ENCODE peak calls at places on chromosome 1, in six cellular contexts. Z is GM06990, S is heart left ventricle, K is cardiac muscle cell, Y is uterus, V is ovary. X is an unnamed sample. For H3K27me3, the result is how much of the 10 kb centered on the place peaks cover.

GRCh38 chr1:57719274-57719673 is 295.4 kb upstream of the DAB1 start:
- DNase-seq in S (no peak), Z (no peak), K (no peak), V (no peak), Y (no peak), X (no peak)

GRCh38 chr1:54117815-54118563 is 34.8 kb downstream of the CDCP2 start:
- DNase-seq in S (no peak), Y (no peak), Z (no peak), K (no peak), V (no peak), X (peak)

GRCh38 chr1:220093361-220094015 is 444 bp upstream of the IARS2 start:
- DNase-seq in Y (peak), Z (no peak), S (no peak), V (no peak), K (peak), X (no peak)

GRCh38 chr1:24289937-24290595 is 29.1 kb upstream of the GRHL3 start:
- DNase-seq in S (peak), K (peak), Z (no peak), Y (peak), V (peak), X (no peak)

GRCh38 chr1:220734571-220735326 is 13.4 kb upstream of the MTARC2 start:
- DNase-seq in K (peak), Z (no peak), V (no peak), S (no peak), Y (no peak), X (peak)

GRCh38 chr1:2859881-2860430 is 58.5 kb upstream of the TTC34 start:
- DNase-seq in S (no peak), V (no peak), K (no peak), Z (no peak), Y (no peak), X (no peak)

GRCh38 chr1:27402349-27402754 is 9.9 kb downstream of the GPR3 start:
- DNase-seq in V (peak), K (peak), Z (no peak), S (peak), Y (peak), X (no peak)

GRCh38 chr1:76238094-76238551 is 163.6 kb downstream of the ST6GALNAC3 start:
- DNase-seq in V (no peak), Z (no peak), S (no peak), Y (no peak), K (no peak), X (no peak)

GRCh38 chr1:202069670-202070069 is 53.0 kb upstream of the GPR37L1 start:
- DNase-seq in V (no peak), S (no peak), Y (no peak), Z (no peak), K (no peak), X (no peak)

DNA sequence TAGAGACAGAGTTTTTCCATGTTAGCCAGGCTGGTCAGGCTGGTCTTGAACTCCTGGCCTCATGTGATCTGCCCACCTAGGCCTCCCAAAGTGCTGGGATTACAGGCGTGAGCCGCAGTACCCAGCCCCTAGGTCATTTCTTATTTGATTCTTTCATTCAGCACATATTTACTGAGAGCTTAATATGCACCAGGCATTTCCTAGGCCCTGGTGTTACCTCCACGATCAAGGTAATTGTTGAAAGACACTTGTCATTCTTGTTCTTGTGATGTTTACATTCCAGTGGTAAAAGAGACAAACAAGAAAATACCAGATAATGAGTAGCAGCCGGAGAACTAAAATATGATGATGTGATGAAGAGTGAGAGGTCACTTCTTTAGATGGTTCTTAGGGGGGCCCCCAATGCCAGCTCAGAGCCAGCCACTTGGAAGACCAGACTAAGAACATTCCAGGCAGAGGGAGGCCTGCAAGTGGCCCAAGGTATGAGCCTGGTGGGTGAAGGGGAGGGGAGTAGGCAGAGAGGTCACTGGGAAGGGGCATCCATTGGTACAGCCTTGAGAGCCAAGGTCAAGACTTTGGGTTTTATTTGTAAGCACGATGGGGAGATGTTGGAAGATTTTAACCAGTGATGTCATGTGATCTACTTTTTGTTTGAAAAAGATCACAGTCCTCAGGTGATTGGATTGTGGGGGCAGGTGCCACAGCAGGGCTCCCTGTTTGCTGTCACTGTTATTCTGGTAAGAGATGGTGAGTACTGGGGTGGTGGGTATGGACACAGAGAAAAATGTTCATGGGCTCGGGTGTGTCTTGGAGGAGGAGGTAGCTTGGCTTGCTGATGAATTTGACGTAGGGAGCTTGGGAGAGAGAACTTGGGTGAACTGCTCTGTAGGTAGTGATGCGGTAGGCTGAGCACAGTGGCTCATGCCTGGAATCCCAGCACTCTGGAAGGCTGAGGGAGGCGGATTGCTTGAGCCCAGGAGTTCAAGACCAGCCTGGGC is 18.7 kb downstream of the UBE2Q1 start:
- DNase-seq in V (no peak), Z (no peak), S (no peak), K (no peak), Y (no peak), X (no peak)
- H3K27me3 ChIP-seq in V (under half), Z (under half), S (under half), K (under half), Y (under half), X (under half)

GRCh38 chr1:196910208-196910607 is 22.4 kb downstream of the CFHR4 start:
- DNase-seq in Y (no peak), Z (no peak), K (no peak), V (no peak), S (no peak), X (no peak)
- TF ChIP-seq CTCF in Y (no peak), Z (no peak), K (no peak), V (no peak), S (no peak), X (peak)

GRCh38 chr1:101278238-101278637 is 41.4 kb downstream of the S1PR1 start:
- DNase-seq in K (no peak), Y (no peak), V (no peak), Z (no peak), S (no peak), X (no peak)

GRCh38 chr1:101278845-101279244 is 42.0 kb downstream of the S1PR1 start:
- DNase-seq in K (no peak), S (no peak), Y (no peak), V (no peak), Z (no peak), X (no peak)

GRCh38 chr1:101282314-101283087 is 45.7 kb downstream of the S1PR1 start:
- DNase-seq in K (peak), Z (no peak), V (no peak), Y (no peak), S (no peak), X (no peak)

GRCh38 chr1:101280942-101281654 is 44.3 kb downstream of the S1PR1 start:
- DNase-seq in S (no peak), K (no peak), Z (no peak), Y (no peak), V (no peak), X (no peak)

DNA sequence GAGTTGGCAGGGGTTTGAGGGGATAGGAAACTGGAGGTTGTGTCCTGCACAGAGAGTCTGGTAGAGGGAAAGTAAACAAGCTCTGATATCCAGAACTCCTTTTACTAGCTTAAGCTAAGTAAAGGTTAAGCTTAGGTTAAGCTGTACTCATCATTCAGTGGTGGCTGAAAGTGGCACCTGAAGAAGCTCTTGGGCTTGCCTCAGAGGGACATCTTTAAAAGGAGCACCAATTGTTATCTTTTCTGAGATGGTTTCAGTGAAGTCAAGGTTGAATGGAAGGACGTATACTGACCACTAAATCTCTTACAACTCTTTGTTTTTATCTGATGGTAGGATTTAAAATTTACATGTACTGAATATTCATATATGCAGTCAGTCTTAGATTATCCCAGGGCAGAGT is 43.2 kb downstream of the S1PR1 start:
- DNase-seq in K (no peak), S (no peak), Z (no peak), Y (no peak), V (no peak), X (no peak)
- H3K4me3 ChIP-seq in K (no peak), S (no peak), Z (no peak), Y (no peak), V (no peak), X (no peak)

DNA sequence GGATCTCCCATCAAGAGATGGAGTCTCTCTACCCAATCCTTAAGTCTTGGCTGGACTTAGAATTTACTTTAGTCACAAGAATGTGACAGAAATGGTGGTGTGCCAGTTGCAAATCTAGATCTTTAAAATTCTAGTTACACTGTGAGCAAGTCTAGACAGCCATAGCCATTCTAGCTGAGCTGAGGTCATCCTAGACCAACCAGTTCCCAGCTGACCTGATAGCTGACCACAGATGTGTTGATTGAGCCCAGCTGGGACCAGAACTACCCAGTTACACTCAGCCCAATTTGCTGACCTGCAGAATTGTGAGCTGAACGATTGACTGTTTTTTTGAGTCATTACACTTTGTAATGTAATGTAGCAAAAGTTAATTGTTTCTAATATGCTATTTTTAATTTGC is 251.8 kb downstream of the ADGRL2 start:
- DNase-seq in Z (no peak), Y (no peak), V (no peak), K (no peak), S (no peak), X (no peak)
- H3K27me3 ChIP-seq in Z (under half), Y (under half), V (under half), K (under half), S (under half), X (under half)

DNA sequence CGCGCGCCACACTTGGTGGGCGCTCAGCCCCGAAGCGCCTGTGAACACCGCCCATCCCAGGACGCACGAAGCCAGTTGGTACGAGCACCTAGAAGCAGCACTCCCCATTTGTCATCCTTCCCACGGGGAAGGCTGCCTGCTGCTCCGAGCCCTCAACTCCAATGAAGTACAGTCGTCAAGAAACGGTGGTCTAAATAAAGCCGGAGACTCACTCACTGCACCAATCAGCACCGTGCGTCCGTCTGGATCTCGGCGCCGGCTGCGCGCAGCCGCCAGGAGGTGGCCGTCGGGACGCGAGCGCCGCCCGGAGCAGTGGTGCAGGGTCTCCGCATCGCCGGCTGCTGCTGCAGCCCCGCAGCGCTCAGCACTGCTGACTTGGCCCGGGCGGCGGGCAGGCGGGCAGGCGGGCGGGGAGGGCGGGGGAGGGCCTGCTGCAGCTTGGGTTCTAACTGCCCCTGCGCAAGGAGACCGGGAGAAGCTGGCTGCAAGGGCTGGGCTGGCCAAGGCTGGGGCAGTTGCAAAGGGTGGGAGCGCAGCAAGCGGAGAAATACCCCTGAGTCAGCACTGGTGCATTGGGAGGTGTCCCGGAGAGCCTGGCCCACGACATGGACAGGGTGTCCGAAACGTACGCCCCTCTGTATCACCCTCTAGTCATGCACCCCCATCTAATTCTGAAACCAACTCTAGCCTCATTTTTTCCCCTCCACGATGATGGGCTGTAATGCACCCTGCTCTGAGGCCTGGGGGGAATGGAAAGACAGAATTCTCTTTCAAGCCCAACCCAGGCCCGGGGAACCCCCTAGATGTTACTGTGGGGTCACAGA is 35.8 kb upstream of the H6PD start:
- DNase-seq in S (peak), Y (no peak), Z (no peak), K (peak), V (peak), X (no peak)
- TF ChIP-seq CTCF in S (peak), Y (peak), Z (peak), K (peak), V (no peak), X (no peak)